ENCODE peak calls at places on chromosomes 12 and 14, in nine cellular contexts. G is fibroblast of the aortic adventitia, M is MCF 10A, D is breast epithelium, R is Calu3, W is ascending aorta, I is thyroid gland, K is lung, J is uterus. H is an unnamed sample.

GRCh38 chr12:25364529-25365339 is 114.0 kb upstream of the KRAS start:
- DNase-seq in G (no peak), M (no peak), D (no peak), R (no peak), W (no peak), I (no peak), K (no peak), J (no peak), H (no peak)

GRCh38 chr14:94601961-94602391 is 10.2 kb upstream of the SERPINA3 start:
- DNase-seq in G (peak; percentile 98), M (peak; percentile 94), D (no peak), R (peak; percentile 62), W (peak; percentile 64), I (peak; percentile 38), K (peak; percentile 44), J (peak; percentile 87), H (peak; percentile 38)

GRCh38 chr12:46983959-46984833 is 95.2 kb upstream of the PCED1B start:
- DNase-seq in G (peak; percentile 81), M (peak; percentile 72), D (no peak), R (peak; percentile 20), W (no peak), I (no peak), K (no peak), J (no peak), H (no peak)

GRCh38 chr12:88251798-88252197 is 109.7 kb downstream of the TMTC3 start:
- DNase-seq in G (peak; percentile 10), M (no peak), D (no peak), R (no peak), W (no peak), I (no peak), K (no peak), J (no peak), H (no peak)

GRCh38 chr14:95096476-95096875 is 60.9 kb downstream of the DICER1 start:
- DNase-seq in G (no peak), M (no peak), D (no peak), R (no peak), W (no peak), I (no peak), K (no peak), J (no peak), H (no peak)

GRCh38 chr14:78228702-78229327 is 58.6 kb downstream of the NRXN3 start:
- DNase-seq in G (no peak), M (no peak), D (no peak), R (no peak), W (no peak), I (no peak), K (no peak), J (no peak), H (no peak)

GRCh38 chr12:92063641-92064040 is 82.0 kb downstream of the BTG1 start:
- DNase-seq in G (no peak), M (no peak), D (no peak), R (no peak), W (no peak), I (no peak), K (no peak), J (no peak), H (no peak)

GRCh38 chr14:22536853-22537338 is 52.1 kb downstream of the DAD1 start:
- DNase-seq in G (peak; percentile 94), M (peak; percentile 98), D (no peak), R (peak; percentile 78), W (peak; percentile 71), I (no peak), K (peak; percentile 74), J (peak; percentile 93), H (peak; percentile 67)

GRCh38 chr12:80684077-80684495 is 23.3 kb upstream of the MYF6 start:
- DNase-seq in G (no peak), M (no peak), D (no peak), R (no peak), W (no peak), I (no peak), K (no peak), J (no peak), H (no peak)

DNA sequence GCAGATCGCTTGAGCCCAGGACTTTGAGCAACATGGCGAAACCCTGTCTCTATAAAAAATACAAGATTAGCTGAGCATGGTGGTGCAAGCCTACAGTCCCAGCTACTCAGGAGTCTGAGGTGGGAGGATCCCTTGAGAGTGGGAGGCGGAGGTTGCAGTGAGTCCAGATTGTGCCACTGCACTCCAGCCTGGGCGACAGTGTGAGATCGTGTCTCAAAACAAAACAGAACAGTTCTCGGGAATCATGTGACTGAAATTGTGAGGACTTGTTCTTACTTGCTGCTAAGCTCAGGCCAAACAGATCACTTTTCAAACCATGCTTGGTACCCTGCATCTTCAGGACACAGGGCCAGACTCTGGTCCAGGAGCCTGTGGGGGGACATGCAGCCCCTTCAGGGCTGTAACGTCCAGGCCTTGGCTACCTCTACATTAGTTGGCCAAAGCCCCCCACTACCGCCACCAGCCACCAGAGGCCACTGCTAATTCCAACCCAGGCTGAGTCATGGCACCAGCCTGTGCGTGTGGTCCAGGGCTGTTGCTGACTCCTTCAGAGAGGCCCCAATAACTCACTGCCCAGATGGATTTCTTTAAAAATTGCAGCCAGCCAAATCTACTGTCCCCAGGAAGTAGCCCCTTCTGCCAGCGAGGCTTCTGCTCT is 33.4 kb upstream of the SYNDIG1L start:
- DNase-seq in G (peak; percentile 56), M (peak; percentile 58), D (no peak), R (peak; percentile 64), W (no peak), I (peak; percentile 35), K (no peak), J (no peak), H (no peak)
- TF ChIP-seq CTCF in G (peak; percentile 77), M (peak; percentile 38), D (peak; percentile 9), R (no peak), W (peak; percentile 57), I (no peak), K (no peak), J (no peak), H (no peak)

GRCh38 chr12:67026847-67027246 is 242.3 kb upstream of the CAND1 start:
- DNase-seq in G (no peak), M (no peak), D (no peak), R (no peak), W (no peak), I (no peak), K (no peak), J (no peak), H (no peak)

GRCh38 chr12:67025543-67026114 is 243.5 kb upstream of the CAND1 start:
- DNase-seq in G (peak; percentile 20), M (peak; percentile 62), D (no peak), R (peak; percentile 76), W (no peak), I (peak; percentile 21), K (no peak), J (no peak), H (no peak)
- TF ChIP-seq CTCF in G (peak; percentile 82), M (peak; percentile 88), D (no peak), R (peak; percentile 85), W (peak; percentile 49), I (no peak), K (no peak), J (peak; percentile 24), H (no peak)

DNA sequence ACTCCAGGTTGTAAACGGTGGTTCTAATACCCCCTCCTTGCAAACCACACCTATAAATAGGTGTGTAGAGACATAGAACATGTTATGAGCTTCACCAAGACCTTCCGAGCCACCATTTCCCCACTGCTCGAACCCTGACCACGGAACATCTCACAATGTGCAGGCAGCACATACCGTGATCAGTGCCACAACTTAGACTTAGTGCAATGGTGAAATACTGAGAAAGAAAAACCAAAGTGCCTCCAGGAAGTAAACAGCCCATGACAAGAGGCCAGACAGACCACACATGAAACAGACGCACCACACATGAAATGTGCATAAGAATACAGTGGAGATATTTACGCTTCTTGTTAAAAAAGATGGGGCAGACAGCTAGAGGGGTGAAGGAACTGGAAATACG is 166.9 kb upstream of the CCND2 start:
- DNase-seq in G (no peak), M (no peak), D (no peak), R (no peak), W (no peak), I (no peak), K (peak; percentile 7), J (no peak), H (no peak)
- TF ChIP-seq CTCF in G (no peak), M (no peak), D (no peak), R (no peak), W (no peak), I (no peak), K (no peak), J (no peak), H (no peak)

GRCh38 chr12:74365178-74365964 is 172.3 kb upstream of the ATXN7L3B start:
- DNase-seq in G (peak; percentile 66), M (peak; percentile 50), D (no peak), R (peak; percentile 50), W (no peak), I (peak; percentile 8), K (no peak), J (no peak), H (no peak)
- TF ChIP-seq CTCF in G (peak; percentile 69), M (no peak), D (peak; percentile 9), R (no peak), W (no peak), I (no peak), K (no peak), J (no peak), H (no peak)

DNA sequence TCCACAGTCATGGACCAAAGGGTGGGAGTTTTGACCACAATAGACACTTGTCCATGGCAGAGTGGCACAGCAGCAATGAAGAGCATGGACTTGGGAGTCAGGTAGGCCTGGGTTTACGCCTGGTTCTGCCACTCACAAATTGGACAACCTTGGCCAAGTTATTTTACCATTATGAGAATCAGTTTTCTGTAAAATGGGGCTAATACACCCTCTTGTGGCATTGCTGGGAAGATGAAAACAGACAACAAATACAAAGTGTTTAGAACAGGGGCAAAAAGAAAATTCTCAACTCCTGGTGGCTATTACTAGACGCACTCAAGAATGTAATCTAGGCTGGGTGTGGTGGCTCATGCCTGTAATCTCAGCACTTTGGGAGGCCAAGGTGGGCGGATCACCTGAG is 2.6 kb downstream of the C12orf43 start:
- DNase-seq in G (no peak), M (no peak), D (no peak), R (no peak), W (no peak), I (no peak), K (no peak), J (no peak), H (no peak)
- TF ChIP-seq CTCF in G (no peak), M (no peak), D (no peak), R (no peak), W (no peak), I (no peak), K (no peak), J (no peak), H (no peak)

DNA sequence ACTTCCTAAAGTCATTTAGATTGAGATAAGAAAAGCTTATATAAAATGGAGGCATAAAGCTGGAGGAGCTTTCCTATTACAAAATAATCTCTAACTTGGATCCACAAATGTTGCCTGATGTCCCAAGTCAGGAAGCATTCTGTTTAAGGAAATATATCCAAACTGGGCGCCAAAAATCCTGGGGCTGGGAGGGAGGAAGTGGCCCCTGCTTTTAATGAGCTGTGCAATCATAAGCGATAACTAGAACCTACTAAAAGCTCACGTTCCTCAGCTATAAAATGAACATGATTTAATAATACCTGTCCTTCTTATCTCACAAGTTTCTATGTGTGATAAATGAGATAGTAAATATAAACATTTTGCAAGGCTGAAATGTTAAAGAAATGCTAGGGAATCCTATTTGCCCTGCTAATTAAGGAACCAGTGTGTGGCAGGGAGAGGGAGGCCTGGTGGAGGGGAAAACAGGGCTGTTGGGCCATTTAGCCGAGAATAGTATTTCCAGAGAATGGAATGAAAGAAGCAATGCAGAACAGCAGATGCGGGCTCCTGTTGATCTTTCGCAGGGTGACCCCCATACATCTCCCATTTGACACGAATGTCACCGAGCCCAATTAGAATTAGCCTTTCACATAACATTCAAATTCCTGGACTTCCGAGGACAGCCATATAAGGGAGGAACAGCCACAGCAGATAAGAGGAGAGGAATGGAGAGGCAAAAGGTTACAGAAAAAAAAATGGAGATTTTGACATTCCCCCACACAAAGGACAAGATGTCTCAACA is 25.9 kb downstream of the DUSP6 start:
- DNase-seq in G (no peak), M (no peak), D (no peak), R (no peak), W (no peak), I (no peak), K (no peak), J (no peak), H (no peak)
- TF ChIP-seq CTCF in G (no peak), M (no peak), D (no peak), R (no peak), W (no peak), I (no peak), K (no peak), J (no peak), H (no peak)

H was measured in omental fat pad.